ENCODE peak calls at places on chromosomes 5 and 9, in five cellular contexts. X, Y, I, J and U are unnamed samples.

GRCh38 chr9:98281281-98281680 is 25.8 kb upstream of the TBC1D2 start:
- DNase-seq in X (no peak), Y (no peak), I (no peak), J (no peak), U (no peak)

GRCh38 chr5:80125962-80126480 is 90.9 kb downstream of the THBS4 start:
- DNase-seq in X (no peak), Y (no peak), I (peak), J (peak), U (peak)

GRCh38 chr5:64637837-64638443 is 52.4 kb upstream of the SHISAL2B start:
- DNase-seq in X (no peak), Y (no peak), I (no peak), J (no peak), U (no peak)

GRCh38 chr9:12697719-12698118 is 4.5 kb downstream of the TYRP1 start:
- DNase-seq in X (no peak), Y (no peak), I (peak), J (no peak), U (no peak)

GRCh38 chr9:20558609-20559016 is 63.7 kb downstream of the MLLT3 start:
- DNase-seq in X (no peak), Y (no peak), I (peak), J (no peak), U (peak)

GRCh38 chr5:160159991-160160826 is 41.0 kb upstream of the PWWP2A start:
- DNase-seq in X (no peak), Y (peak), I (no peak), J (no peak), U (peak)

GRCh38 chr9:7033611-7034010 is 275.8 kb downstream of the KDM4C start:
- DNase-seq in X (no peak), Y (no peak), I (no peak), J (no peak), U (no peak)

GRCh38 chr9:4674783-4675182 is 4.6 kb upstream of the CDC37L1 start:
- DNase-seq in X (no peak), Y (no peak), I (peak), J (no peak), U (peak)

GRCh38 chr5:79107020-79107796 is 4.4 kb upstream of the BHMT start:
- DNase-seq in X (no peak), Y (no peak), I (peak), J (no peak), U (no peak)

GRCh38 chr5:78008356-78008967 is 232.3 kb upstream of the TBCA start:
- DNase-seq in X (no peak), Y (no peak), I (peak), J (no peak), U (no peak)

GRCh38 chr5:108360280-108360679 is 21.6 kb downstream of the FBXL17 start:
- DNase-seq in X (no peak), Y (no peak), I (no peak), J (no peak), U (no peak)

GRCh38 chr5:125659316-125660071 is 763.7 kb upstream of the GRAMD2B start:
- DNase-seq in X (no peak), Y (no peak), I (peak), J (no peak), U (peak)

GRCh38 chr5:40679998-40680681 is 425 bp downstream of the PTGER4 start:
- DNase-seq in X (no peak), Y (no peak), I (no peak), J (no peak), U (no peak)

GRCh38 chr5:112475747-112476435 is 56.8 kb upstream of the EPB41L4A start:
- DNase-seq in X (no peak), Y (no peak), I (peak), J (no peak), U (no peak)

GRCh38 chr5:96075579-96076289 is 114.1 kb upstream of the ELL2 start:
- DNase-seq in X (no peak), Y (no peak), I (no peak), J (no peak), U (no peak)

GRCh38 chr9:91374939-91375338 is 13.2 kb upstream of the AUH start:
- DNase-seq in X (no peak), Y (no peak), I (peak), J (no peak), U (peak)

GRCh38 chr9:119907056-119907455 is 537.8 kb upstream of the BRINP1 start:
- DNase-seq in X (no peak), Y (no peak), I (no peak), J (no peak), U (no peak)

GRCh38 chr5:74409166-74409706 is 231.3 kb downstream of the ENC1 start:
- DNase-seq in X (no peak), Y (no peak), I (no peak), J (no peak), U (no peak)

GRCh38 chr9:104871961-104872527 is 55.9 kb downstream of the ABCA1 start:
- DNase-seq in X (no peak), Y (no peak), I (no peak), J (no peak), U (no peak)

GRCh38 chr9:21030389-21031035 is 928 bp downstream of the HACD4 start:
- DNase-seq in X (no peak), Y (no peak), I (peak), J (peak), U (peak)

GRCh38 chr5:151664694-151665583 is 21.8 kb downstream of the SPARC start:
- DNase-seq in X (no peak), Y (no peak), I (peak), J (no peak), U (peak)

GRCh38 chr5:9523090-9523813 is 22.6 kb downstream of the SEMA5A start:
- DNase-seq in X (no peak), Y (no peak), I (no peak), J (no peak), U (no peak)

GRCh38 chr9:83385317-83385716 is 152.9 kb downstream of the FRMD3 start:
- DNase-seq in X (no peak), Y (no peak), I (no peak), J (no peak), U (no peak)

GRCh38 chr9:131724678-131725077 is 15.2 kb downstream of the RAPGEF1 start:
- DNase-seq in X (no peak), Y (no peak), I (no peak), J (no peak), U (no peak)

GRCh38 chr5:129382921-129383672 is 77.0 kb upstream of the ADAMTS19 start:
- DNase-seq in X (no peak), Y (no peak), I (peak), J (no peak), U (no peak)

GRCh38 chr5:7208911-7209310 is 187.0 kb upstream of the ADCY2 start:
- DNase-seq in X (no peak), Y (no peak), I (no peak), J (no peak), U (no peak)

GRCh38 chr5:168513861-168514428 is 15.2 kb upstream of the FBLL1 start:
- DNase-seq in X (no peak), Y (no peak), I (no peak), J (no peak), U (no peak)

GRCh38 chr9:72315510-72316287 is 49.3 kb downstream of the ZFAND5 start:
- DNase-seq in X (no peak), Y (peak), I (peak), J (no peak), U (peak)

GRCh38 chr9:79116064-79116463 is 455.7 kb upstream of the TLE4 start:
- DNase-seq in X (no peak), Y (no peak), I (no peak), J (no peak), U (no peak)

GRCh38 chr9:88218721-88219120 is 80.4 kb upstream of the SPATA31C2 start:
- DNase-seq in X (no peak), Y (no peak), I (peak), J (no peak), U (no peak)

GRCh38 chr9:27495480-27496133 is 28.5 kb upstream of the IFNK start:
- DNase-seq in X (no peak), Y (no peak), I (no peak), J (no peak), U (no peak)

GRCh38 chr5:179806250-179807045 is at the start of gene MGAT4B:
- DNase-seq in X (peak), Y (no peak), I (peak), J (peak), U (no peak)

GRCh38 chr9:91004484-91004883 is 202.9 kb downstream of the SYK start:
- DNase-seq in X (no peak), Y (no peak), I (no peak), J (no peak), U (no peak)

GRCh38 chr9:16329699-16330113 is 540.8 kb downstream of the BNC2 start:
- DNase-seq in X (no peak), Y (no peak), I (peak), J (no peak), U (peak)

GRCh38 chr5:142307491-142307890 is 17.3 kb downstream of the SPRY4 start:
- DNase-seq in X (no peak), Y (no peak), I (no peak), J (no peak), U (no peak)

GRCh38 chr9:36128331-36128730 is 8.2 kb upstream of the GLIPR2 start:
- DNase-seq in X (no peak), Y (no peak), I (no peak), J (no peak), U (no peak)

GRCh38 chr5:137470111-137470920 is 28.8 kb downstream of the SPOCK1 start:
- DNase-seq in X (no peak), Y (no peak), I (peak), J (no peak), U (peak)